ENCODE peak calls at places on chromosomes 5 and 9, in four cellular contexts. One of them, this sample, is unnamed.

GRCh38 chr9:26131891-26132290 is 453.6 kb upstream of the TUSC1 start:
- DNase-seq in GM23248: peak; percentile 46
- DNase-seq in mesendoderm: no peak
- DNase-seq in A549: no peak
- DNase-seq in this sample: no peak

GRCh38 chr9:72119853-72120252 is 29.4 kb upstream of the GDA start:
- DNase-seq in GM23248: no peak
- DNase-seq in mesendoderm: no peak
- DNase-seq in A549: no peak
- DNase-seq in this sample: no peak

GRCh38 chr9:115127191-115127817 is 9.3 kb upstream of the TNC start:
- DNase-seq in GM23248: no peak
- DNase-seq in mesendoderm: no peak
- DNase-seq in A549: no peak
- DNase-seq in this sample: no peak

GRCh38 chr9:116287721-116288120 is 134.1 kb downstream of the PAPPA start:
- DNase-seq in GM23248: peak; percentile 87
- DNase-seq in mesendoderm: no peak
- DNase-seq in A549: no peak
- DNase-seq in this sample: no peak

GRCh38 chr9:12880406-12881016 is 105.7 kb downstream of the LURAP1L start:
- DNase-seq in GM23248: peak; percentile 0
- DNase-seq in mesendoderm: peak; percentile 40
- DNase-seq in A549: no peak
- DNase-seq in this sample: no peak

GRCh38 chr9:98428452-98428851 is 173.0 kb upstream of the TBC1D2 start:
- DNase-seq in GM23248: no peak
- DNase-seq in mesendoderm: no peak
- DNase-seq in A549: no peak
- DNase-seq in this sample: no peak

GRCh38 chr5:137075163-137075970 is 423.8 kb downstream of the SPOCK1 start:
- DNase-seq in GM23248: peak; percentile 38
- DNase-seq in mesendoderm: peak; percentile 91
- DNase-seq in A549: peak; percentile 77
- DNase-seq in this sample: peak; percentile 74

GRCh38 chr5:136518814-136519213 is 153.5 kb upstream of the TRPC7 start:
- DNase-seq in GM23248: peak; percentile 4
- DNase-seq in mesendoderm: no peak
- DNase-seq in A549: no peak
- DNase-seq in this sample: no peak

GRCh38 chr9:99591770-99592169 is 229.9 kb upstream of the NR4A3 start:
- DNase-seq in GM23248: no peak
- DNase-seq in mesendoderm: no peak
- DNase-seq in A549: no peak
- DNase-seq in this sample: no peak

GRCh38 chr9:18604971-18605370 is 131.0 kb downstream of the ADAMTSL1 start:
- DNase-seq in GM23248: no peak
- DNase-seq in mesendoderm: no peak
- DNase-seq in A549: no peak
- DNase-seq in this sample: no peak

GRCh38 chr5:1746371-1747078 is 53.1 kb downstream of the MRPL36 start:
- DNase-seq in GM23248: no peak
- DNase-seq in mesendoderm: no peak
- DNase-seq in A549: no peak
- DNase-seq in this sample: no peak

GRCh38 chr9:3509926-3510325 is 15.9 kb downstream of the RFX3 start:
- DNase-seq in GM23248: no peak
- DNase-seq in mesendoderm: no peak
- DNase-seq in A549: peak; percentile 27
- DNase-seq in this sample: no peak

GRCh38 chr9:70466976-70467551 is 52.6 kb upstream of the KLF9 start:
- DNase-seq in GM23248: peak; percentile 96
- DNase-seq in mesendoderm: no peak
- DNase-seq in A549: no peak
- DNase-seq in this sample: no peak

GRCh38 chr9:89606567-89607311 is 1.9 kb downstream of the GADD45G start:
- DNase-seq in GM23248: peak; percentile 75
- DNase-seq in mesendoderm: peak; percentile 90
- DNase-seq in A549: no peak
- DNase-seq in this sample: no peak

GRCh38 chr9:21028476-21028875 is 3.0 kb downstream of the HACD4 start:
- DNase-seq in GM23248: peak; percentile 50
- DNase-seq in mesendoderm: no peak
- DNase-seq in A549: no peak
- DNase-seq in this sample: no peak

GRCh38 chr9:33709241-33709640 is 86.1 kb upstream of the PRSS3 start:
- DNase-seq in GM23248: no peak
- DNase-seq in mesendoderm: no peak
- DNase-seq in A549: no peak
- DNase-seq in this sample: no peak

GRCh38 chr9:127130661-127131538 is 8.5 kb upstream of the ANGPTL2 start:
- DNase-seq in GM23248: peak; percentile 98
- DNase-seq in mesendoderm: peak; percentile 38
- DNase-seq in A549: no peak
- DNase-seq in this sample: no peak

GRCh38 chr5:108360280-108360679 is 21.6 kb downstream of the FBXL17 start:
- DNase-seq in GM23248: no peak
- DNase-seq in mesendoderm: no peak
- DNase-seq in A549: no peak
- DNase-seq in this sample: no peak

GRCh38 chr9:89447416-89447815 is 50.5 kb downstream of the SEMA4D start:
- DNase-seq in GM23248: no peak
- DNase-seq in mesendoderm: no peak
- DNase-seq in A549: no peak
- DNase-seq in this sample: no peak

GRCh38 chr9:581673-582497 is 259.6 kb upstream of the DMRT1 start:
- DNase-seq in GM23248: no peak
- DNase-seq in mesendoderm: peak; percentile 58
- DNase-seq in A549: peak; percentile 35
- DNase-seq in this sample: no peak

GRCh38 chr5:181168595-181169118 is 21.3 kb downstream of the OR2V2 start:
- DNase-seq in GM23248: no peak
- DNase-seq in mesendoderm: no peak
- DNase-seq in A549: no peak
- DNase-seq in this sample: no peak
- H3K4me1 ChIP-seq in GM23248: no peaks in the 10 kb centered on the region
- H3K4me1 ChIP-seq in mesendoderm: no peaks in the 10 kb centered on the region
- H3K4me1 ChIP-seq in A549: peaks cover 29% of the 10 kb centered on the region
- H3K4me1 ChIP-seq in this sample: no peaks in the 10 kb centered on the region

DNA sequence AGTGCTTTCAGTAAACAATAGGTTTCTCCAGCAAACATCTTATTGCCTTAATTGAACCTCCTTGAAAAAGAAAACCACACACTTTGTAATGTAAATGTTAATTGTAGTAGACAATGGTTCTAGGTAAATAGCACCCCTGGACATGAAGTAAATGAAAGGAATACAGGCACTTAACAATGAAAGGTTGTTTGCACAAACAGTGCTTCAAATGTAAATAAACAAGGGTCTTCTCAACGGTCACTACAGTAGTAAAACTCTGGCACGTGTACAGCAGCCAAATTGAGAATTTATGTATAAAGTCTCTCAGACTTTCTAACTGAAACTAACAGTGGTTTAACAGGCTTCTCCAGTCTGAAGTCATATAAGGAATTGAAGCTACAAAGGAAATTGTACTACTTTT is 218.4 kb downstream of the MEF2C start:
- DNase-seq in GM23248: no peak
- DNase-seq in mesendoderm: no peak
- DNase-seq in A549: no peak
- DNase-seq in this sample: no peak
- H3K4me3 ChIP-seq in GM23248: no peak overlapping the region
- H3K4me3 ChIP-seq in mesendoderm: no peak overlapping the region
- H3K4me3 ChIP-seq in A549: no peak overlapping the region
- H3K4me3 ChIP-seq in this sample: no peak overlapping the region

DNA sequence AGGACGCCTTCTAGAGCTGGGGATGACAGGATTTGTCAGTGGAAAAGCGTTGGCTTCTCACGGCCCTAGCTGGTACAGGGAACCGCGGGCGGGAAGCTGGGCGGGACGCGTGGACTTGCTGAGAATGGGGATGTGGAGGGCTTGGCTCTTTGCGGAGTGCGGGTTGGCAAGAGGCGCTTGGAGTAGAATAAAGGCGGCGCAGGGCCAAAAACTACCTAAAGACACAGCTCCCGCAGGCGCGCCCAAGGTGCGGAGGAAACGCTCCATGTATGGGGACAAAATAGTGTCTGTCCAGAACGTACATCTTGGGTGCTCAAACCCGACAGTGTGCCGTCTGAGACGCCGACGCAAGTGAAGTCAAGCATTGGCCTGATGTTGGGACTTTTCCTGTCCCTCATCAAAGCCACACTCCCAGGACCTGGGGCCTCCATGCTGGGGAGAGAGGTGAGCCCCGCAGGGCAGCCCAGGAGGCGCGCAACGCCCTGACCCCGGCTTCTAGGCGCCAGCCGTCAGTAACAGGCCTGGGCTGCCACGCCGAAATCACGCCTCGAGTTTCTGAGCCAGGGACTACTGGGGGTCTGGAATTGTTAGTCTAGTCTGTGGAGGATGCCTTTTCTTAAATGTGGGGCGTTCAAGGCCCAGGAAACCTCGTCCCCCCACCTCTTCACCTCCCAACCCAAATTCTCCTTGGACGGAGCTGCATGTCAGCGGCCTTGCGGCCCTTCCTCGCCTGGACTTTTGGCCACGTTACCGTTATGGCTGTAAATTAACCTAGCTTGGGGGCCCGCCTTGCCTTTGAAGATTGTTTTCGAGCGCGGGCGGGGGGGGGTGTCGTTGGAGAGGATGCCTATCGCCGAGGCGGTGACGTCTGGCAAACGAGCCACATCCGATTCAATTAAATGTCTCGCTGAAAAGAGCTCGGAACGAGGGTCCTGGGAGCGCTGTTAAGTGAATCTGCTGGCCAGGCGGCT is 1.8 kb upstream of the NKX2-5 start:
- DNase-seq in GM23248: no peak
- DNase-seq in mesendoderm: peak; percentile 36
- DNase-seq in A549: no peak
- DNase-seq in this sample: no peak
- H3K27ac ChIP-seq in GM23248: no peak overlapping the region
- H3K27ac ChIP-seq in mesendoderm: no peak overlapping the region
- H3K27ac ChIP-seq in A549: no peak overlapping the region
- H3K27ac ChIP-seq in this sample: no peak overlapping the region

DNA sequence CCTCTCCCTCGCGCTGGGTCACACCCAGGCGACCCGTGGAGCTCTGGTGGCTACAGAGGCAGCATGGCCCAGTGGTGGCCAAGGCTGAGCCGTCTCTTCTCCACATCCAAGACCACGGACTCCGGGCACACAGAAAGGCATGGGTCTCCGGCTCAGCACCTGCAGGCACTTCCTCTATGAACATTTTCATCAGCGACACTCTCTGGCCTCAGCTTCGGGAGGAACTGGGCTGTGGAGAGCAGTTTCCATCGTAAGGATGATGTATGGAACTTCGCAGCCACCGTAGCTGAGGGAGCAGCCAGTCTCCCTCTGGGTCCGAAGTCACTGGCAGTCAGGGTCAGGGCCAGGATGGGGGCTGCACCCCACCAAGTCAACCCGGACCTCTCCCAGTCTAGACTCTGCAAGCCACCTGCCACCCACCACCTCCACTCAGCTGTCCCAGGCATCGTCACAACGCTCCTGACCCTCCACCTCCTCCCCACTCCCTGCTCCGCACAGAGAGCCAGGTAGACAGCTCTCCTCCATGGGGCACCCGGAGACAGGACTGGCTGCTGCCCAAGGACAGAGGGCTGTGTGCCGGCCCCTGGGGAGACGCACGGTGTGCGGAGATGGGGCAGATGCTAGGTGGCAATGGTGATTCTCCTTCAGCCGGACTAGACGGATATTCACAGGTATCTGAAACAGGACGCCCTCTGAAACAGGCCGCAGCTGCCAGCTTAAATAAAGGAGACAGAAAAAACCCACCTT is 9.7 kb downstream of the QSOX2 start:
- DNase-seq in GM23248: no peak
- DNase-seq in mesendoderm: no peak
- DNase-seq in A549: no peak
- DNase-seq in this sample: no peak
- H3K4me1 ChIP-seq in GM23248: no peaks in the 10 kb centered on the region
- H3K4me1 ChIP-seq in mesendoderm: no peaks in the 10 kb centered on the region
- H3K4me1 ChIP-seq in A549: no peaks in the 10 kb centered on the region
- H3K4me1 ChIP-seq in this sample: no peaks in the 10 kb centered on the region

DNA sequence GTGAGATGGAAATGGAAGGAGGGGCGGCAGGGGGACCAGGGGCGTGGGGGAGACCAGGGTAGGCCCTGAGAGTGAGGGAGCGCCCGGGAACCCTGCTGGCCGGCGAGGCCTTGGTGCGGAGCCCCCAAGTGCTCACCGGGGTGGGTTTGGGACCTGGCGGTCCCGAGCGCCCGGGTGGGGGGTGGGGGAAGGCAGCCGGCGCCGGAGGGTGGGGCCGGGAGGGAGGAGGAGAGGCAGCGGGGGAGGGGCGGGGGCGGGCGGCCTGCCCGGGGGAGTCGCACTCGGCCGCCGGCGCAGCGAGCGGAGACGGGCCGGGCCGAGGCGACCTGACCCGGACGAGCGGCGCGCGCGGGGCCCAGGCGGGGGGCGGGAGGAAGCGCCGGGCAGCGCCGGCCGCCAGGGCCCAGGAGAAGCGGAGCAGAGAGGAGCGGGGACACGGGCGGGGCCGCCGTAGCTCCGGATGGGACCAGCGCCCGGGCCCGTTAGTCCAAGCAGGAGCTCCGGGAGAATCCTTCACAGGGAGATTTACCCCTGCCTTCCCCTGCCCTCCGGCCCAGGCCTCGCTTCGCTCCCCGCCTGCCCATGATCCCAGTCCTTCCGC is at the start of gene NPR2:
- DNase-seq in GM23248: peak; percentile 70
- DNase-seq in mesendoderm: peak; percentile 43
- DNase-seq in A549: no peak
- DNase-seq in this sample: no peak
- H3K4me3 ChIP-seq in GM23248: peak within 1 kb of the TSS; percentile 68
- H3K4me3 ChIP-seq in mesendoderm: peak within 1 kb of the TSS; percentile 52
- H3K4me3 ChIP-seq in A549: no peak within 1 kb of the TSS
- H3K4me3 ChIP-seq in this sample: peak within 1 kb of the TSS; percentile 42

DNA sequence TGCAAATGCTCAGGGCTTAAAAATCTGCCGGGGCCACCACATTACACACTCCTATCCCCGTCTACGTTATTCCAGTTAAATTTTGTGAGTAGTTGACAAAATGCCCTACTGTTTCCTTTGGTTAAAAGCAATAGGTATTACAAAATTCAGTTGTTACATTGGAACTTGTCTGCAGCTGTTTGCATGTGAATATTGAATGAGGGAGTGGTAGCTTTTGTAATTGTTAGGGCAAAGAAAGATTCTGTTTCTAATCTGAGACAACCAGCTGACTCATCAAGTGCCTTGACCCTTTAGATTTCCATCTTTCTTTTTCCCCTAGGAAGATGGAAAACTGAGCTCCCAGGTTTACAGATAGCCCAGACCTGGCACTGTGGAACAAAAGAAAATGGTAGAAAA is 30.2 kb downstream of the MAML1 start:
- DNase-seq in GM23248: peak; percentile 74
- DNase-seq in mesendoderm: no peak
- DNase-seq in A549: no peak
- DNase-seq in this sample: no peak
- H3K27ac ChIP-seq in GM23248: peak overlapping the region; percentile 84
- H3K27ac ChIP-seq in mesendoderm: no peak overlapping the region
- H3K27ac ChIP-seq in A549: peak overlapping the region; percentile 45
- H3K27ac ChIP-seq in this sample: no peak overlapping the region

This sample was measured in iPS DF 6.9.